ENCODE peak calls at places on chromosomes 3 and 15, in nine cellular contexts. X is neural progenitor cell, D is cardiac muscle cell, C is transverse colon, U is nephron progenitor cell, A is B cell, E is AG04450, G is fibroblast of pulmonary artery, I is GM10248. Z is an unnamed sample.

GRCh38 chr3:131072845-131073244 is 46.2 kb downstream of the NEK11 start:
- DNase-seq in A (no peak), U (no peak), X (no peak), E (no peak), G (peak), D (peak), C (no peak), I (no peak), Z (no peak)

GRCh38 chr3:29279830-29280229 is 1.0 kb upstream of the RBMS3 start:
- DNase-seq in X (no peak), A (no peak), C (no peak), I (no peak), G (peak), D (peak), U (no peak), E (no peak), Z (no peak)

GRCh38 chr3:8509961-8510360 is 8.3 kb downstream of the LMCD1 start:
- DNase-seq in E (peak), I (no peak), C (no peak), A (no peak), U (no peak), X (no peak), G (peak), D (peak), Z (no peak)

GRCh38 chr3:158057666-158058065 is 48.6 kb downstream of the SHOX2 start:
- DNase-seq in I (no peak), C (no peak), A (no peak), E (no peak), G (no peak), X (no peak), D (no peak), U (no peak), Z (no peak)

GRCh38 chr3:37601832-37602231 is 259.8 kb upstream of the CTDSPL start:
- DNase-seq in G (no peak), C (no peak), A (no peak), X (no peak), D (no peak), I (no peak), E (no peak), U (no peak), Z (no peak)

GRCh38 chr3:134651347-134652041 is 672 bp upstream of the KY start:
- DNase-seq in U (no peak), I (peak), X (peak), G (peak), A (no peak), C (peak), D (peak), E (no peak), Z (no peak)

GRCh38 chr3:68931406-68932149 is 769 bp downstream of the TAFA4 start:
- DNase-seq in X (peak), I (peak), C (no peak), A (peak), U (no peak), G (no peak), E (no peak), D (no peak), Z (peak)

GRCh38 chr15:57183041-57183440 is 193.3 kb upstream of the CGNL1 start:
- DNase-seq in E (no peak), G (peak), C (no peak), I (no peak), A (no peak), D (peak), U (no peak), X (no peak), Z (no peak)

GRCh38 chr15:36221992-36222391 is 357.4 kb upstream of the CDIN1 start:
- DNase-seq in X (no peak), C (no peak), G (no peak), U (no peak), I (no peak), A (no peak), E (no peak), D (no peak), Z (no peak)

GRCh38 chr15:67685008-67685599 is 140.2 kb upstream of the SKOR1 start:
- DNase-seq in U (no peak), A (no peak), G (peak), I (no peak), X (peak), D (peak), C (no peak), E (no peak), Z (no peak)

GRCh38 chr15:84827246-84827645 is 10.1 kb downstream of the ALPK3 start:
- DNase-seq in G (no peak), A (no peak), U (no peak), E (no peak), C (no peak), I (no peak), X (no peak), D (no peak), Z (no peak)

GRCh38 chr3:170117134-170117533 is 64.4 kb downstream of the PHC3 start:
- DNase-seq in U (no peak), A (no peak), C (no peak), I (no peak), G (peak), D (peak), E (no peak), X (peak), Z (no peak)

GRCh38 chr3:98807011-98807410 is 43.9 kb downstream of the ST3GAL6 start:
- DNase-seq in A (no peak), G (peak), U (no peak), X (no peak), D (peak), C (no peak), E (no peak), I (no peak), Z (no peak)
- TF ChIP-seq CTCF in A (no peak), G (no peak), U (no peak), X (no peak), D (no peak), C (no peak), E (no peak), I (no peak), Z (no peak)

GRCh38 chr15:64096486-64097431 is 977 bp downstream of the SNX1 start:
- DNase-seq in E (no peak), I (no peak), C (no peak), D (peak), U (no peak), A (no peak), X (peak), G (peak), Z (no peak)
- TF ChIP-seq CTCF in E (peak), I (no peak), C (peak), D (peak), U (no peak), A (peak), X (peak), G (peak), Z (no peak)

GRCh38 chr3:147390589-147391569 is 15.5 kb downstream of the ZIC4 start:
- DNase-seq in U (no peak), G (no peak), E (no peak), C (no peak), D (no peak), I (no peak), X (peak), A (no peak), Z (no peak)

GRCh38 chr3:147394168-147394941 is 12.0 kb downstream of the ZIC4 start:
- DNase-seq in E (no peak), G (no peak), X (peak), U (no peak), C (no peak), I (no peak), D (no peak), A (no peak), Z (no peak)

GRCh38 chr3:147393261-147393964 is 12.9 kb downstream of the ZIC4 start:
- DNase-seq in A (no peak), U (peak), I (no peak), X (peak), D (no peak), E (no peak), C (no peak), G (no peak), Z (no peak)

GRCh38 chr3:147391726-147392082 is 14.6 kb downstream of the ZIC4 start:
- DNase-seq in X (no peak), A (no peak), C (no peak), G (no peak), E (no peak), U (no peak), I (no peak), D (no peak), Z (no peak)

DNA sequence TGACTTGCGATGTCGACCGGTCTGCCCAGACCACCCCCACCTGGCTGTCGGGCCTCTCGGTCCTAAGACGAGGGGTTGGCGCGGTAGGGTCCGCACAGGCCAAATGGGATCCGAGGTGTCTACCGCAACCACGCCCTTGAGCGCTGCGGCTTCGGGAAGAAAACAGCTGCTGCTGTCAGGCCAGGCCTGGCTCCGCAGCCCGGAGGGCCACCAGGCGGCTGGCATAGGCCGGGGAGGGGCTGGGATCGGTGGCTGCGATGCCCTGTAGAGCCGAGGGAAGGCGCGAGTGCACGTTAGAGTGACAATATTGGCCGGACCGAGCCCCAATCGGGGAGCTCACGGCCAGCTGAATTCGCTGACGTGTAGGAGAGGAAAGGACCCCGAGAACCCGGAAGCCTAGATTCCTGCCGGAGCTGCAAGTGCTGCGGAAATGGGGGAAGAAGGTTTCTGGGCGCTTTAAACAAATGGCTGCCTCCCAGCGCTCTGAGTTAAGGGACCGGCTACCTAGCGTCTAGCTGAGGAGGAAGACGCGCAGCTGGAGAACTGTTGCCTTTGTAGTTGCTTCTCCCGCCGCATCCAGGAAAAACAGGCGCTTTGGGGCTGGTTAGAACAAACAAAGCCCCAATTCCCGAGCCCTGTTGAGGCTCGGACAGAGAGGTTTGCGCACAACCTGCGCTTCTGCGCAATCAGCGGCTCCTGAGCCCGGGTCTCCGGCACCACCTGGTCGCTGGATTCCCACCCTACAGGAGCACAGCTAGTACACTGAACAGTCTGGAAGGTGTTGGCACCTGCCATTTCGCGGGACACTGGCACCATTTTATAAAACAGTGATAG is 14.0 kb downstream of the ZIC4 start:
- DNase-seq in A (no peak), I (no peak), E (no peak), U (peak), G (no peak), C (no peak), D (no peak), X (peak), Z (no peak)
- TF ChIP-seq CTCF in A (no peak), I (no peak), E (no peak), U (peak), G (no peak), C (no peak), D (no peak), X (peak), Z (no peak)

GRCh38 chr3:174862101-174862500 is 3.0 kb downstream of the NAALADL2 start:
- DNase-seq in G (no peak), E (no peak), I (no peak), U (no peak), X (peak), A (no peak), D (no peak), C (peak), Z (no peak)
- TF ChIP-seq CTCF in G (no peak), E (no peak), I (no peak), U (no peak), X (peak), A (no peak), D (no peak), C (peak), Z (peak)

GRCh38 chr3:41792806-41793205 is 169.1 kb downstream of the ULK4 start:
- DNase-seq in E (no peak), C (no peak), X (no peak), G (no peak), I (no peak), D (no peak), U (no peak), A (no peak), Z (no peak)
- TF ChIP-seq CTCF in E (no peak), C (no peak), X (no peak), G (no peak), I (no peak), D (no peak), U (no peak), A (no peak), Z (no peak)

GRCh38 chr3:181081930-181082329 is 92.4 kb upstream of the DNAJC19 start:
- DNase-seq in I (no peak), D (no peak), C (no peak), U (no peak), E (no peak), A (no peak), X (no peak), G (no peak), Z (no peak)
- TF ChIP-seq CTCF in I (no peak), D (no peak), C (no peak), U (no peak), E (no peak), A (no peak), X (no peak), G (no peak), Z (no peak)

GRCh38 chr3:46429671-46430070 is 22.6 kb downstream of the CCRL2 start:
- DNase-seq in U (no peak), E (no peak), D (no peak), G (no peak), I (no peak), A (no peak), X (no peak), C (peak), Z (no peak)
- TF ChIP-seq CTCF in U (no peak), E (no peak), D (no peak), G (no peak), I (no peak), A (no peak), X (no peak), C (no peak), Z (no peak)

GRCh38 chr3:126891141-126891540 is 91.8 kb upstream of the PLXNA1 start:
- DNase-seq in C (no peak), X (no peak), G (no peak), I (no peak), U (no peak), D (no peak), E (no peak), A (no peak), Z (no peak)
- TF ChIP-seq CTCF in C (no peak), X (no peak), G (no peak), I (no peak), U (no peak), D (no peak), E (no peak), A (no peak), Z (no peak)